ENCODE peak calls at places on chromosomes 4 and X, in four cellular contexts. One of them, this sample, is unnamed.

GRCh38 chrX:148722966-148723365 is 222.5 kb downstream of the AFF2 start:
- DNase-seq in K562: no peak
- DNase-seq in A549: no peak
- DNase-seq in H1: no peak
- DNase-seq in this sample: no peak

GRCh38 chr4:129532573-129532972 is 436.6 kb downstream of the C4orf33 start:
- DNase-seq in H1: no peak
- DNase-seq in K562: no peak
- DNase-seq in A549: no peak
- DNase-seq in this sample: no peak

GRCh38 chr4:80806472-80806871 is 224.0 kb upstream of the BMP3 start:
- DNase-seq in A549: peak
- DNase-seq in H1: no peak
- DNase-seq in K562: no peak
- DNase-seq in this sample: no peak

GRCh38 chrX:57772637-57773036 is 92.6 kb upstream of the NLRP2B start:
- DNase-seq in A549: peak
- DNase-seq in H1: no peak
- DNase-seq in K562: no peak
- DNase-seq in this sample: no peak

GRCh38 chrX:53583571-53583970 is 102.9 kb downstream of the HUWE1 start:
- DNase-seq in H1: no peak
- DNase-seq in A549: no peak
- DNase-seq in K562: no peak
- DNase-seq in this sample: no peak

GRCh38 chr4:79050521-79050880 is 111.3 kb upstream of the PAQR3 start:
- DNase-seq in H1: no peak
- DNase-seq in A549: no peak
- DNase-seq in K562: no peak
- DNase-seq in this sample: no peak

GRCh38 chr4:54073481-54073880 is 9.1 kb upstream of the CHIC2 start:
- DNase-seq in A549: no peak
- DNase-seq in K562: no peak
- DNase-seq in H1: no peak
- DNase-seq in this sample: no peak

GRCh38 chr4:172134536-172134935 is 321.3 kb downstream of the GALNTL6 start:
- DNase-seq in H1: no peak
- DNase-seq in K562: no peak
- DNase-seq in A549: no peak
- DNase-seq in this sample: no peak

GRCh38 chr4:20251796-20252655 is at the start of gene SLIT2:
- DNase-seq in H1: peak
- DNase-seq in K562: peak
- DNase-seq in A549: peak
- DNase-seq in this sample: peak

GRCh38 chr4:56414135-56414675 is 21.2 kb downstream of the PPAT start:
- DNase-seq in K562: no peak
- DNase-seq in H1: no peak
- DNase-seq in A549: no peak
- DNase-seq in this sample: no peak

GRCh38 chr4:150679767-150680088 is 97.8 kb downstream of the MAB21L2 start:
- DNase-seq in A549: no peak
- DNase-seq in K562: no peak
- DNase-seq in H1: no peak
- DNase-seq in this sample: no peak

GRCh38 chr4:26228883-26229282 is 91.9 kb upstream of the RBPJ start:
- DNase-seq in K562: no peak
- DNase-seq in A549: no peak
- DNase-seq in H1: no peak
- DNase-seq in this sample: no peak

GRCh38 chrX:97898798-97899197 is 1015.1 kb downstream of the RPA4 start:
- DNase-seq in K562: no peak
- DNase-seq in A549: no peak
- DNase-seq in H1: no peak
- DNase-seq in this sample: no peak

GRCh38 chrX:104319346-104319745 is 64.6 kb upstream of the ESX1 start:
- DNase-seq in H1: no peak
- DNase-seq in A549: no peak
- DNase-seq in K562: no peak
- DNase-seq in this sample: no peak

GRCh38 chr4:8688041-8688907 is 95.7 kb downstream of the CPZ start:
- DNase-seq in H1: peak
- DNase-seq in K562: peak
- DNase-seq in A549: peak
- DNase-seq in this sample: no peak

GRCh38 chrX:109847257-109848187 is 114.5 kb upstream of the ACSL4 start:
- DNase-seq in A549: peak
- DNase-seq in K562: peak
- DNase-seq in H1: no peak
- DNase-seq in this sample: peak

GRCh38 chr4:153438916-153439756 is 27.0 kb upstream of the TMEM131L start:
- DNase-seq in H1: no peak
- DNase-seq in A549: no peak
- DNase-seq in K562: no peak
- DNase-seq in this sample: no peak

GRCh38 chr4:3239998-3240920 is 8.7 kb upstream of the MSANTD1 start:
- DNase-seq in A549: no peak
- DNase-seq in K562: no peak
- DNase-seq in H1: no peak
- DNase-seq in this sample: no peak

GRCh38 chr4:3009422-3009821 is 46.1 kb downstream of the GRK4 start:
- DNase-seq in K562: peak
- DNase-seq in A549: peak
- DNase-seq in H1: no peak
- DNase-seq in this sample: peak

GRCh38 chr4:142850478-142850877 is 4.4 kb upstream of the INPP4B start:
- DNase-seq in A549: peak
- DNase-seq in K562: no peak
- DNase-seq in H1: no peak
- DNase-seq in this sample: no peak

GRCh38 chr4:23959401-23960148 is 69.7 kb upstream of the PPARGC1A start:
- DNase-seq in K562: no peak
- DNase-seq in H1: no peak
- DNase-seq in A549: no peak
- DNase-seq in this sample: no peak

GRCh38 chr4:140732780-140733179 is 23.4 kb downstream of the TBC1D9 start:
- DNase-seq in A549: no peak
- DNase-seq in K562: no peak
- DNase-seq in H1: no peak
- DNase-seq in this sample: no peak

GRCh38 chr4:151649461-151649860 is 111.3 kb downstream of the GATB start:
- DNase-seq in A549: no peak
- DNase-seq in H1: no peak
- DNase-seq in K562: peak
- DNase-seq in this sample: no peak

GRCh38 chrX:20252392-20253231 is 14.1 kb downstream of the RPS6KA3 start:
- DNase-seq in H1: peak
- DNase-seq in A549: peak
- DNase-seq in K562: peak
- DNase-seq in this sample: peak

GRCh38 chrX:73977542-73978169 is 326.3 kb upstream of the ZCCHC13 start:
- DNase-seq in K562: no peak
- DNase-seq in H1: no peak
- DNase-seq in A549: no peak
- DNase-seq in this sample: no peak

GRCh38 chr4:21347142-21347541 is 601.4 kb downstream of the KCNIP4 start:
- DNase-seq in H1: no peak
- DNase-seq in K562: no peak
- DNase-seq in A549: no peak
- DNase-seq in this sample: no peak

GRCh38 chr4:1154523-1155182 is 17.7 kb downstream of the SPON2 start:
- DNase-seq in A549: no peak
- DNase-seq in H1: no peak
- DNase-seq in K562: no peak
- DNase-seq in this sample: no peak

GRCh38 chrX:69079278-69079677 is 86.0 kb downstream of the PJA1 start:
- DNase-seq in K562: no peak
- DNase-seq in H1: no peak
- DNase-seq in A549: peak
- DNase-seq in this sample: no peak

GRCh38 chrX:123399709-123400108 is 215.6 kb downstream of the GRIA3 start:
- DNase-seq in A549: no peak
- DNase-seq in H1: no peak
- DNase-seq in K562: no peak
- DNase-seq in this sample: no peak

GRCh38 chr4:88242144-88242543 is 42.2 kb downstream of the PPM1K start:
- DNase-seq in H1: peak
- DNase-seq in A549: no peak
- DNase-seq in K562: no peak
- DNase-seq in this sample: peak

GRCh38 chr4:182155806-182156205 is 87.4 kb upstream of the TENM3 start:
- DNase-seq in H1: no peak
- DNase-seq in K562: no peak
- DNase-seq in A549: no peak
- DNase-seq in this sample: no peak

GRCh38 chrX:3345281-3346081 is 971 bp downstream of the MXRA5 start:
- DNase-seq in H1: peak
- DNase-seq in A549: no peak
- DNase-seq in K562: no peak
- DNase-seq in this sample: no peak

GRCh38 chr4:146443525-146443924 is 78.2 kb downstream of the SLC10A7 start:
- DNase-seq in K562: no peak
- DNase-seq in A549: no peak
- DNase-seq in H1: no peak
- DNase-seq in this sample: no peak

GRCh38 chr4:106444557-106444956 is 76.0 kb upstream of the GIMD1 start:
- DNase-seq in H1: no peak
- DNase-seq in K562: no peak
- DNase-seq in A549: no peak
- DNase-seq in this sample: peak

GRCh38 chr4:133484287-133484686 is 335.2 kb downstream of the PCDH10 start:
- DNase-seq in H1: no peak
- DNase-seq in A549: no peak
- DNase-seq in K562: no peak
- DNase-seq in this sample: no peak

GRCh38 chrX:137568741-137569469 is 3.0 kb downstream of the ZIC3 start:
- DNase-seq in H1: peak
- DNase-seq in A549: no peak
- DNase-seq in K562: no peak
- DNase-seq in this sample: no peak

GRCh38 chrX:137565921-137566745 is at the start of gene ZIC3:
- DNase-seq in A549: no peak
- DNase-seq in H1: peak
- DNase-seq in K562: no peak
- DNase-seq in this sample: no peak

GRCh38 chrX:137566746-137567473 is 983 bp downstream of the ZIC3 start:
- DNase-seq in K562: no peak
- DNase-seq in H1: no peak
- DNase-seq in A549: no peak
- DNase-seq in this sample: no peak

GRCh38 chrX:137569470-137569891 is 3.6 kb downstream of the ZIC3 start:
- DNase-seq in H1: no peak
- DNase-seq in A549: no peak
- DNase-seq in K562: no peak
- DNase-seq in this sample: no peak

GRCh38 chrX:137567474-137568232 is 1.7 kb downstream of the ZIC3 start:
- DNase-seq in A549: no peak
- DNase-seq in K562: no peak
- DNase-seq in H1: no peak
- DNase-seq in this sample: no peak
- TF ChIP-seq RNF2 in A549: no peak
- TF ChIP-seq RNF2 in K562: no peak
- TF ChIP-seq RNF2 in H1: no peak
- TF ChIP-seq RNF2 in this sample: no peak

GRCh38 chr4:14925471-14925870 is 76.8 kb upstream of the CPEB2 start:
- DNase-seq in A549: no peak
- DNase-seq in H1: no peak
- DNase-seq in K562: no peak
- DNase-seq in this sample: no peak
- TF ChIP-seq RNF2 in A549: no peak
- TF ChIP-seq RNF2 in H1: no peak
- TF ChIP-seq RNF2 in K562: no peak
- TF ChIP-seq RNF2 in this sample: no peak

GRCh38 chr4:70240192-70240591 is 2.2 kb upstream of the CSN3 start:
- DNase-seq in K562: no peak
- DNase-seq in A549: no peak
- DNase-seq in H1: no peak
- DNase-seq in this sample: peak
- TF ChIP-seq RNF2 in K562: no peak
- TF ChIP-seq RNF2 in A549: no peak
- TF ChIP-seq RNF2 in H1: no peak
- TF ChIP-seq RNF2 in this sample: no peak

GRCh38 chrX:41559662-41560061 is 112.5 kb downstream of the NYX start:
- DNase-seq in A549: no peak
- DNase-seq in H1: no peak
- DNase-seq in K562: peak
- DNase-seq in this sample: no peak

GRCh38 chrX:41559235-41559634 is 112.1 kb downstream of the NYX start:
- DNase-seq in K562: no peak
- DNase-seq in H1: no peak
- DNase-seq in A549: no peak
- DNase-seq in this sample: no peak

GRCh38 chrX:41558531-41558930 is 111.4 kb downstream of the NYX start:
- DNase-seq in H1: no peak
- DNase-seq in K562: peak
- DNase-seq in A549: peak
- DNase-seq in this sample: no peak

GRCh38 chrX:41556958-41557357 is 109.8 kb downstream of the NYX start:
- DNase-seq in A549: no peak
- DNase-seq in H1: no peak
- DNase-seq in K562: no peak
- DNase-seq in this sample: no peak

DNA sequence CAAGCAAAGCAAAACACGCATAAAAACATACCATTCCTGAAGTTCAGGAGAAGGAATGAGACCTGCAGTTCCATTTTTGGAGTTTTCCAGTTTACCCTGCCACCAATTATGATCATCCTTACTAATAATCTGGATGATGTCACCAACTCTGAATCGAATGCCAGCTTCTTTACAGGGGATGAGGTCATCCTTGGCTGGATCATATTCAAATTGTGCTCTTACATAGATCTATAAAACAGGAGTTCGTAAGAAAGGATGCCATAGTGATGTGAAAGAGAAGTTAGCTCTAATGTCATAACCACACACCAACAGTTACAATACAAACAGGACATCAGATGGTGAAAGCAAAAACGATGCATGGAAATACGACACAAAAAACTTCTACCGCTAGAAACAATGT is 106.5 kb downstream of the NYX start:
- DNase-seq in K562: no peak
- DNase-seq in H1: no peak
- DNase-seq in A549: no peak
- DNase-seq in this sample: no peak
- TF ChIP-seq RNF2 in K562: no peak
- TF ChIP-seq RNF2 in H1: no peak
- TF ChIP-seq RNF2 in A549: no peak
- TF ChIP-seq RNF2 in this sample: no peak